ENCODE peak calls at places on chromosomes 5 and 9, in eight cellular contexts. One of them, this sample, is unnamed.

GRCh38 chr5:134526483-134527155 is 1.1 kb downstream of the JADE2 start:
- DNase-seq in endothelial cell: peak
- DNase-seq in CD8-positive, alpha-beta memory T cell: peak
- DNase-seq in CD4-positive, alpha-beta T cell: peak
- DNase-seq in psoas muscle: peak
- DNase-seq in fibroblast of gingiva: no peak
- DNase-seq in B cell: peak
- DNase-seq in anterior cingulate cortex: peak
- DNase-seq in this sample: peak

GRCh38 chr5:120372899-120373298 is 91.2 kb upstream of the PRR16 start:
- DNase-seq in endothelial cell: no peak
- DNase-seq in CD8-positive, alpha-beta memory T cell: no peak
- DNase-seq in CD4-positive, alpha-beta T cell: no peak
- DNase-seq in psoas muscle: no peak
- DNase-seq in fibroblast of gingiva: no peak
- DNase-seq in B cell: no peak
- DNase-seq in anterior cingulate cortex: no peak
- DNase-seq in this sample: no peak

GRCh38 chr9:97543568-97543967 is 42.1 kb downstream of the TMOD1 start:
- DNase-seq in endothelial cell: no peak
- DNase-seq in CD8-positive, alpha-beta memory T cell: no peak
- DNase-seq in CD4-positive, alpha-beta T cell: no peak
- DNase-seq in psoas muscle: no peak
- DNase-seq in fibroblast of gingiva: no peak
- DNase-seq in B cell: no peak
- DNase-seq in anterior cingulate cortex: no peak
- DNase-seq in this sample: no peak

GRCh38 chr5:78650562-78650930 is 2.0 kb upstream of the LHFPL2 start:
- DNase-seq in endothelial cell: no peak
- DNase-seq in CD8-positive, alpha-beta memory T cell: no peak
- DNase-seq in CD4-positive, alpha-beta T cell: no peak
- DNase-seq in psoas muscle: no peak
- DNase-seq in fibroblast of gingiva: no peak
- DNase-seq in B cell: no peak
- DNase-seq in anterior cingulate cortex: no peak
- DNase-seq in this sample: no peak

GRCh38 chr9:120412425-120412951 is 167.5 kb downstream of the CDK5RAP2 start:
- DNase-seq in endothelial cell: no peak
- DNase-seq in CD8-positive, alpha-beta memory T cell: no peak
- DNase-seq in CD4-positive, alpha-beta T cell: no peak
- DNase-seq in psoas muscle: no peak
- DNase-seq in fibroblast of gingiva: peak
- DNase-seq in B cell: no peak
- DNase-seq in anterior cingulate cortex: no peak
- DNase-seq in this sample: no peak

GRCh38 chr5:59845733-59846132 is 47.8 kb downstream of the PDE4D start:
- DNase-seq in endothelial cell: no peak
- DNase-seq in CD8-positive, alpha-beta memory T cell: no peak
- DNase-seq in CD4-positive, alpha-beta T cell: no peak
- DNase-seq in psoas muscle: no peak
- DNase-seq in fibroblast of gingiva: no peak
- DNase-seq in B cell: no peak
- DNase-seq in anterior cingulate cortex: no peak
- DNase-seq in this sample: no peak

GRCh38 chr5:56383761-56384160 is 150.6 kb upstream of the ANKRD55 start:
- DNase-seq in endothelial cell: no peak
- DNase-seq in CD8-positive, alpha-beta memory T cell: no peak
- DNase-seq in CD4-positive, alpha-beta T cell: no peak
- DNase-seq in psoas muscle: no peak
- DNase-seq in fibroblast of gingiva: no peak
- DNase-seq in B cell: no peak
- DNase-seq in anterior cingulate cortex: no peak
- DNase-seq in this sample: no peak

GRCh38 chr5:6568909-6569308 is 63.9 kb downstream of the NSUN2 start:
- DNase-seq in endothelial cell: no peak
- DNase-seq in CD8-positive, alpha-beta memory T cell: no peak
- DNase-seq in CD4-positive, alpha-beta T cell: no peak
- DNase-seq in psoas muscle: no peak
- DNase-seq in fibroblast of gingiva: no peak
- DNase-seq in B cell: no peak
- DNase-seq in anterior cingulate cortex: no peak
- DNase-seq in this sample: no peak

GRCh38 chr5:90233496-90233895 is 176.1 kb downstream of the CETN3 start:
- DNase-seq in endothelial cell: no peak
- DNase-seq in CD8-positive, alpha-beta memory T cell: no peak
- DNase-seq in CD4-positive, alpha-beta T cell: no peak
- DNase-seq in psoas muscle: no peak
- DNase-seq in fibroblast of gingiva: no peak
- DNase-seq in B cell: no peak
- DNase-seq in anterior cingulate cortex: no peak
- DNase-seq in this sample: no peak

GRCh38 chr5:98205691-98206461 is 567.6 kb upstream of the RGMB start:
- DNase-seq in endothelial cell: no peak
- DNase-seq in CD8-positive, alpha-beta memory T cell: no peak
- DNase-seq in CD4-positive, alpha-beta T cell: no peak
- DNase-seq in psoas muscle: no peak
- DNase-seq in fibroblast of gingiva: peak
- DNase-seq in B cell: no peak
- DNase-seq in anterior cingulate cortex: no peak
- DNase-seq in this sample: no peak

GRCh38 chr9:115673599-115673998 is 480.0 kb upstream of the PAPPA start:
- DNase-seq in endothelial cell: no peak
- DNase-seq in CD8-positive, alpha-beta memory T cell: no peak
- DNase-seq in CD4-positive, alpha-beta T cell: no peak
- DNase-seq in psoas muscle: peak
- DNase-seq in fibroblast of gingiva: peak
- DNase-seq in B cell: no peak
- DNase-seq in anterior cingulate cortex: no peak
- DNase-seq in this sample: no peak

GRCh38 chr5:2006971-2007291 is 124.2 kb upstream of the IRX4 start:
- DNase-seq in endothelial cell: no peak
- DNase-seq in CD8-positive, alpha-beta memory T cell: no peak
- DNase-seq in CD4-positive, alpha-beta T cell: no peak
- DNase-seq in psoas muscle: no peak
- DNase-seq in fibroblast of gingiva: no peak
- DNase-seq in B cell: no peak
- DNase-seq in anterior cingulate cortex: no peak
- DNase-seq in this sample: no peak

GRCh38 chr5:87268126-87268969 is 665 bp downstream of the RASA1 start:
- DNase-seq in endothelial cell: peak
- DNase-seq in CD8-positive, alpha-beta memory T cell: peak
- DNase-seq in CD4-positive, alpha-beta T cell: peak
- DNase-seq in psoas muscle: peak
- DNase-seq in fibroblast of gingiva: peak
- DNase-seq in B cell: peak
- DNase-seq in anterior cingulate cortex: peak
- DNase-seq in this sample: peak